ENCODE peak calls at places on chromosomes 4 and X, in nine cellular contexts. M, E, X, Y, R, Q, Z, F and H are unnamed samples.

GRCh38 chrX:73239242-73239641 is 24.6 kb upstream of the NAP1L2 start:
- DNase-seq in M (no peak), E (peak), X (no peak), Y (no peak), R (no peak), Q (no peak), Z (no peak), F (no peak), H (no peak)

GRCh38 chrX:69232945-69233344 is 67.7 kb upstream of the PJA1 start:
- DNase-seq in M (no peak), E (no peak), X (no peak), Y (no peak), R (no peak), Q (no peak), Z (no peak), F (no peak), H (peak)

GRCh38 chr4:116926631-116927295 is 158.6 kb downstream of the TRAM1L1 start:
- DNase-seq in M (no peak), E (peak), X (no peak), Y (no peak), R (no peak), Q (no peak), Z (no peak), F (no peak), H (no peak)

GRCh38 chr4:19835429-19835828 is 416.3 kb upstream of the SLIT2 start:
- DNase-seq in M (no peak), E (no peak), X (no peak), Y (no peak), R (no peak), Q (no peak), Z (no peak), F (no peak), H (no peak)

GRCh38 chr4:41331224-41331623 is 74.5 kb downstream of the UCHL1 start:
- DNase-seq in M (no peak), E (no peak), X (no peak), Y (no peak), R (no peak), Q (no peak), Z (no peak), F (no peak), H (no peak)

GRCh38 chr4:186701788-186702187 is 21.9 kb downstream of the FAT1 start:
- DNase-seq in M (no peak), E (no peak), X (no peak), Y (no peak), R (no peak), Q (no peak), Z (no peak), F (no peak), H (no peak)

GRCh38 chr4:19883841-19884240 is 367.9 kb upstream of the SLIT2 start:
- DNase-seq in M (peak), E (no peak), X (peak), Y (no peak), R (peak), Q (no peak), Z (no peak), F (no peak), H (no peak)

GRCh38 chrX:46208225-46208854 is 336.9 kb downstream of the ZNF674 start:
- DNase-seq in M (peak), E (no peak), X (peak), Y (no peak), R (peak), Q (peak), Z (no peak), F (no peak), H (no peak)

GRCh38 chr4:74838746-74839370 is 44.5 kb upstream of the BTC start:
- DNase-seq in M (peak), E (no peak), X (peak), Y (no peak), R (peak), Q (peak), Z (no peak), F (no peak), H (no peak)

GRCh38 chr4:173748353-173748752 is 218.3 kb upstream of the HAND2 start:
- DNase-seq in M (peak), E (no peak), X (no peak), Y (no peak), R (peak), Q (no peak), Z (peak), F (no peak), H (no peak)

GRCh38 chr4:146637853-146638800 is 566 bp upstream of the POU4F2 start:
- DNase-seq in M (no peak), E (no peak), X (no peak), Y (no peak), R (no peak), Q (no peak), Z (peak), F (no peak), H (no peak)

GRCh38 chr4:158783775-158784174 is 14.9 kb downstream of the FNIP2 start:
- DNase-seq in M (peak), E (no peak), X (peak), Y (no peak), R (peak), Q (peak), Z (no peak), F (no peak), H (no peak)

GRCh38 chrX:153334654-153335295 is 822 bp downstream of the ZNF275 start:
- DNase-seq in M (no peak), E (no peak), X (no peak), Y (no peak), R (no peak), Q (no peak), Z (no peak), F (no peak), H (no peak)

GRCh38 chrX:21374994-21375794 is 976 bp downstream of the CNKSR2 start:
- DNase-seq in M (no peak), E (peak), X (no peak), Y (no peak), R (no peak), Q (no peak), Z (peak), F (no peak), H (no peak)

GRCh38 chr4:7769936-7770674 is 169.6 kb downstream of the AFAP1 start:
- DNase-seq in M (peak), E (peak), X (peak), Y (peak), R (peak), Q (no peak), Z (peak), F (no peak), H (peak)

GRCh38 chr4:16496501-16496900 is 270.2 kb upstream of the TAPT1 start:
- DNase-seq in M (peak), E (peak), X (peak), Y (no peak), R (peak), Q (no peak), Z (no peak), F (no peak), H (no peak)

GRCh38 chrX:23752740-23753435 is 9.8 kb upstream of the ACOT9 start:
- DNase-seq in M (peak), E (no peak), X (peak), Y (no peak), R (peak), Q (no peak), Z (no peak), F (no peak), H (no peak)

GRCh38 chrX:110087485-110088356 is 84.8 kb downstream of the TMEM164 start:
- DNase-seq in M (peak), E (peak), X (peak), Y (no peak), R (peak), Q (peak), Z (no peak), F (no peak), H (no peak)

GRCh38 chr4:88963817-88964216 is 93.2 kb downstream of the FAM13A start:
- DNase-seq in M (peak), E (no peak), X (peak), Y (no peak), R (peak), Q (peak), Z (no peak), F (no peak), H (no peak)

GRCh38 chrX:46574337-46574940 is 874 bp downstream of the CHST7 start:
- DNase-seq in M (no peak), E (peak), X (no peak), Y (no peak), R (no peak), Q (peak), Z (no peak), F (peak), H (peak)

GRCh38 chrX:100980608-100981497 is 11.3 kb downstream of the ARL13A start:
- DNase-seq in M (peak), E (no peak), X (peak), Y (no peak), R (peak), Q (peak), Z (no peak), F (no peak), H (no peak)

GRCh38 chr4:100016191-100016590 is 66.1 kb upstream of the H2AZ1 start:
- DNase-seq in M (no peak), E (no peak), X (peak), Y (no peak), R (no peak), Q (no peak), Z (no peak), F (no peak), H (no peak)

GRCh38 chr4:2832981-2833670 is 10.5 kb upstream of the ADD1 start:
- DNase-seq in M (no peak), E (no peak), X (no peak), Y (peak), R (no peak), Q (no peak), Z (no peak), F (no peak), H (no peak)

GRCh38 chr4:122874194-122874593 is 47.6 kb downstream of the FGF2 start:
- DNase-seq in M (peak), E (peak), X (peak), Y (no peak), R (peak), Q (peak), Z (no peak), F (no peak), H (no peak)

GRCh38 chr4:64359496-64359895 is 49.8 kb downstream of the TECRL start:
- DNase-seq in M (no peak), E (no peak), X (no peak), Y (no peak), R (no peak), Q (no peak), Z (no peak), F (no peak), H (no peak)

GRCh38 chr4:64361399-64361740 is 47.9 kb downstream of the TECRL start:
- DNase-seq in M (no peak), E (no peak), X (no peak), Y (no peak), R (no peak), Q (no peak), Z (no peak), F (no peak), H (no peak)

GRCh38 chr4:64360664-64361398 is 48.4 kb downstream of the TECRL start:
- DNase-seq in M (no peak), E (no peak), X (no peak), Y (no peak), R (no peak), Q (no peak), Z (no peak), F (no peak), H (no peak)
- H3K4me3 ChIP-seq in M (no peak), E (no peak), X (no peak), Y (no peak), R (no peak), Q (no peak), Z (no peak), F (no peak), H (no peak)

GRCh38 chrX:154980330-154981115 is 42.0 kb downstream of the F8 start:
- DNase-seq in M (peak), E (peak), X (peak), Y (peak), R (peak), Q (peak), Z (peak), F (peak), H (peak)
- H3K4me3 ChIP-seq in M (peak), E (no peak), X (peak), Y (peak), R (peak), Q (peak), Z (no peak), F (peak), H (no peak)

GRCh38 chrX:40157228-40158035 is 59.7 kb upstream of the BCOR start:
- DNase-seq in M (no peak), E (peak), X (no peak), Y (no peak), R (no peak), Q (no peak), Z (no peak), F (no peak), H (peak)

GRCh38 chrX:40154853-40155616 is 57.3 kb upstream of the BCOR start:
- DNase-seq in M (no peak), E (peak), X (peak), Y (peak), R (peak), Q (no peak), Z (peak), F (no peak), H (peak)

GRCh38 chrX:40158036-40158706 is 60.4 kb upstream of the BCOR start:
- DNase-seq in M (no peak), E (peak), X (peak), Y (no peak), R (peak), Q (no peak), Z (peak), F (peak), H (peak)

GRCh38 chrX:40155617-40156471 is 58.1 kb upstream of the BCOR start:
- DNase-seq in M (no peak), E (peak), X (no peak), Y (no peak), R (no peak), Q (no peak), Z (no peak), F (no peak), H (no peak)

GRCh38 chrX:40156472-40157227 is 58.9 kb upstream of the BCOR start:
- DNase-seq in M (no peak), E (peak), X (no peak), Y (no peak), R (no peak), Q (no peak), Z (no peak), F (no peak), H (no peak)
- H3K4me3 ChIP-seq in M (no peak), E (no peak), X (no peak), Y (no peak), R (no peak), Q (no peak), Z (no peak), F (no peak), H (no peak)

DNA sequence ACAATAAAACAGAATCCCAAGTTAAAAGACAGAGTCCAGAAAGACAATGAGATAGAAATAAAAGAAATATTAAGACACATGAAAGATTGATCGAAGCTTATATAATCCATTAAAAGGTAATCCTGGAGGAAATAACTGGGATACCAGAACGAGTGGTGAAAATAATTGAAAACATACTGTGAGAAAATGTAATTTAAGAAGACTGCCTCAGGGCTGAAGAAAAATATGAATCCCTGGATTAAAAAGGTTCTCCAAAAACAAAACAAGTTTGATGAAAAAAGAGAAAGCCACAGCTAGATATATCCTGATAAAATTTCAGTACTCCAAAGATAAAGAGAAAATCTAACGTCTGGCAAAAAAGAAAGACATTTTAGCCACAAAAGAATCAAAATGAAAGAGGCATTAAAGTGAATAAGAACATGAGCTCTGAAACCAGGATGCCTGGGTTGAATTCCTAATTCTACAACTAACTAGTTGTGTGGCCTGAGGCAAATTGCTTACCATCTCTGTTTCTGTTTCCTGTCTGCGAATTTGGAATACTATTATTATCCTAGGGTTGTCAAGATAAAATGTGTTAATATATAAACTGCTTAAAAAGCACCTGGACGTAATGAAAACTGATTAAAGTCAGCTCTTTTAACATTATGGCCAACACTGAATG is 5.5 kb downstream of the DDX60L start:
- DNase-seq in M (no peak), E (no peak), X (no peak), Y (no peak), R (no peak), Q (no peak), Z (no peak), F (no peak), H (no peak)
- H3K4me3 ChIP-seq in M (no peak), E (no peak), X (no peak), Y (no peak), R (no peak), Q (no peak), Z (no peak), F (no peak), H (no peak)

DNA sequence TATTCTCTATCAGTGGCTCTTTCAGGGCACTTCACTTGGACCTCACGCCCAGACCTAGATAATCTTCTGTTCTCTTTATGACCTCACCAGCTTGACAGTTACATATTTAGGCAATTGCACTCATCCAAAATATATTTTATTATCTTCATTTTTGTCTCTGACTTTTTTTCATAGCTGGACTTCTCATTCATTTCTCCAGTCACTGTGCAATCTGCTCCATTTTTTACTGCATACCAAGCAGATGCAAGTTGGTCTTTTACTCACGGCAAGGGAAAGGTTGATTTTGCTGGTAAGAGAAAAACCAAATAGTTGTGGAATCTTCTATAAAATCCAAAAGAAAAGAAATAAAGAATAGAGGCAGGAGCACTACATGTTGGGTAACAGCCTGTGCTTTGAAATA is 31.7 kb downstream of the MAD2L1 start:
- DNase-seq in M (no peak), E (no peak), X (no peak), Y (no peak), R (no peak), Q (no peak), Z (no peak), F (no peak), H (no peak)
- H3K4me3 ChIP-seq in M (no peak), E (no peak), X (no peak), Y (no peak), R (no peak), Q (no peak), Z (no peak), F (no peak), H (no peak)

GRCh38 chr4:76898385-76898692 is 395 bp upstream of the SOWAHB start:
- DNase-seq in M (no peak), E (no peak), X (no peak), Y (no peak), R (no peak), Q (no peak), Z (no peak), F (no peak), H (no peak)
- H3K4me3 ChIP-seq in M (peak), E (peak), X (peak), Y (peak), R (peak), Q (peak), Z (peak), F (peak), H (peak)